ENCODE peak calls at places on chromosomes 6 and 20, in six cellular contexts. One of them, this sample, is unnamed.
A peak's percentile ranks its signal among the peaks of the same experiment; 100 is the strongest.

GRCh38 chr6:53526000-53526399 is 18.9 kb downstream of the GCLC start:
- DNase-seq in transverse colon: no peak
- DNase-seq in SK-N-SH: no peak
- DNase-seq in H1: no peak
- DNase-seq in A549: no peak
- DNase-seq in HepG2: no peak
- DNase-seq in this sample: no peak

GRCh38 chr6:148343028-148343374 is 363 bp downstream of the SASH1 start:
- DNase-seq in A549: no peak
- DNase-seq in H1: no peak
- DNase-seq in transverse colon: no peak
- DNase-seq in SK-N-SH: no peak
- DNase-seq in HepG2: no peak
- DNase-seq in this sample: no peak

GRCh38 chr6:13655700-13656099 is 40.6 kb downstream of the NOL7 start:
- DNase-seq in HepG2: no peak
- DNase-seq in A549: no peak
- DNase-seq in H1: no peak
- DNase-seq in SK-N-SH: no peak
- DNase-seq in transverse colon: no peak
- DNase-seq in this sample: no peak

GRCh38 chr20:47016068-47016664 is 121.5 kb downstream of the EYA2 start:
- DNase-seq in H1: no peak
- DNase-seq in A549: no peak
- DNase-seq in SK-N-SH: no peak
- DNase-seq in HepG2: no peak
- DNase-seq in transverse colon: no peak
- DNase-seq in this sample: no peak

GRCh38 chr6:71258078-71258866 is 30.3 kb upstream of the OGFRL1 start:
- DNase-seq in SK-N-SH: no peak
- DNase-seq in transverse colon: no peak
- DNase-seq in H1: no peak
- DNase-seq in HepG2: no peak
- DNase-seq in A549: no peak
- DNase-seq in this sample: no peak

GRCh38 chr6:160248538-160248937 is 10.1 kb downstream of the SLC22A2 start:
- DNase-seq in A549: peak; percentile 29
- DNase-seq in H1: no peak
- DNase-seq in HepG2: no peak
- DNase-seq in SK-N-SH: no peak
- DNase-seq in transverse colon: no peak
- DNase-seq in this sample: no peak

GRCh38 chr20:3871549-3872265 is 17.5 kb upstream of the PANK2 start:
- DNase-seq in HepG2: peak; percentile 44
- DNase-seq in SK-N-SH: no peak
- DNase-seq in A549: peak; percentile 36
- DNase-seq in H1: no peak
- DNase-seq in transverse colon: no peak
- DNase-seq in this sample: no peak

GRCh38 chr6:84568971-84569370 is 195.4 kb downstream of the TBX18 start:
- DNase-seq in SK-N-SH: no peak
- DNase-seq in H1: no peak
- DNase-seq in A549: no peak
- DNase-seq in HepG2: no peak
- DNase-seq in transverse colon: no peak
- DNase-seq in this sample: no peak

GRCh38 chr20:44033344-44033743 is 118.7 kb downstream of the TOX2 start:
- DNase-seq in transverse colon: no peak
- DNase-seq in SK-N-SH: peak; percentile 38
- DNase-seq in H1: no peak
- DNase-seq in A549: no peak
- DNase-seq in HepG2: no peak
- DNase-seq in this sample: no peak

GRCh38 chr6:33248643-33248931 is 23.1 kb downstream of the VPS52 start:
- DNase-seq in A549: no peak
- DNase-seq in SK-N-SH: no peak
- DNase-seq in transverse colon: no peak
- DNase-seq in HepG2: no peak
- DNase-seq in H1: no peak
- DNase-seq in this sample: no peak

GRCh38 chr6:66965227-66965626 is 1258.2 kb upstream of the EYS start:
- DNase-seq in SK-N-SH: no peak
- DNase-seq in HepG2: no peak
- DNase-seq in transverse colon: no peak
- DNase-seq in A549: no peak
- DNase-seq in H1: no peak
- DNase-seq in this sample: no peak

DNA sequence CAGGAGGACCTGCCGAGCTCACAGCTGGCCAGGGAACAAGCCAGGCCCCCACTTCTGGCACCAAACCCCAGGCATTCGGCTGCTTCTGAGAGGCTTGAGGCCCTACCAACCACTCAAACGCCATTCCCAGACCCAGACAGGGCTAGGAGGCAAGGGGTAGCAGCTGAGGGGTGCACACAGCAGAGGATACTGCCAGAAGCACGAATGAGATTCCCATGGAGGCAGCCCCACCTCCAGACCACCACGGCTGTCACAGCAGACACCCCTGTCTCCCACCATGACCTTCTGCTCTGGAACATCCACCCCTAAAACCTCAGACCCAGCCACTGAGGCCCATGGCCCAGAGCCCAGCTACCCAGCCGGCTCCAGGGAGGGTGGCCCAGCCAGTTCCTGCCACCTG is 36.1 kb downstream of the NTSR1 start:
- DNase-seq in A549: no peak
- DNase-seq in HepG2: no peak
- DNase-seq in H1: no peak
- DNase-seq in SK-N-SH: no peak
- DNase-seq in transverse colon: peak; percentile 8
- DNase-seq in this sample: no peak
- H3K27ac ChIP-seq in A549: no peak overlapping the region
- H3K27ac ChIP-seq in HepG2: no peak overlapping the region
- H3K27ac ChIP-seq in H1: no peak overlapping the region
- H3K27ac ChIP-seq in SK-N-SH: no peak overlapping the region
- H3K27ac ChIP-seq in transverse colon: no peak overlapping the region
- H3K27ac ChIP-seq in this sample: no peak overlapping the region

GRCh38 chr6:94041930-94042724 is 622.8 kb upstream of the EPHA7 start:
- DNase-seq in transverse colon: no peak
- DNase-seq in H1: no peak
- DNase-seq in HepG2: no peak
- DNase-seq in SK-N-SH: no peak
- DNase-seq in A549: no peak
- DNase-seq in this sample: no peak
- TF ChIP-seq EP300 in transverse colon: no peak
- TF ChIP-seq EP300 in H1: no peak
- TF ChIP-seq EP300 in HepG2: no peak
- TF ChIP-seq EP300 in SK-N-SH: no peak
- TF ChIP-seq EP300 in A549: no peak
- TF ChIP-seq EP300 in this sample: no peak

GRCh38 chr6:150919938-150920337 is 54.4 kb downstream of the MTHFD1L start:
- DNase-seq in HepG2: no peak
- DNase-seq in transverse colon: no peak
- DNase-seq in A549: no peak
- DNase-seq in H1: no peak
- DNase-seq in SK-N-SH: no peak
- DNase-seq in this sample: no peak

GRCh38 chr6:150910561-150910960 is 45.1 kb downstream of the MTHFD1L start:
- DNase-seq in transverse colon: no peak
- DNase-seq in SK-N-SH: no peak
- DNase-seq in HepG2: no peak
- DNase-seq in H1: no peak
- DNase-seq in A549: no peak
- DNase-seq in this sample: no peak

GRCh38 chr6:150915156-150915555 is 49.7 kb downstream of the MTHFD1L start:
- DNase-seq in A549: no peak
- DNase-seq in HepG2: no peak
- DNase-seq in SK-N-SH: no peak
- DNase-seq in transverse colon: no peak
- DNase-seq in H1: no peak
- DNase-seq in this sample: no peak

GRCh38 chr6:150914372-150914771 is 48.9 kb downstream of the MTHFD1L start:
- DNase-seq in transverse colon: no peak
- DNase-seq in H1: no peak
- DNase-seq in HepG2: no peak
- DNase-seq in A549: no peak
- DNase-seq in SK-N-SH: no peak
- DNase-seq in this sample: no peak

GRCh38 chr6:150915868-150916267 is 50.4 kb downstream of the MTHFD1L start:
- DNase-seq in HepG2: no peak
- DNase-seq in A549: no peak
- DNase-seq in transverse colon: no peak
- DNase-seq in SK-N-SH: no peak
- DNase-seq in H1: no peak
- DNase-seq in this sample: no peak
- H3K27ac ChIP-seq in HepG2: no peak overlapping the region
- H3K27ac ChIP-seq in A549: no peak overlapping the region
- H3K27ac ChIP-seq in transverse colon: no peak overlapping the region
- H3K27ac ChIP-seq in SK-N-SH: no peak overlapping the region
- H3K27ac ChIP-seq in H1: no peak overlapping the region
- H3K27ac ChIP-seq in this sample: peak overlapping the region; percentile 43

DNA sequence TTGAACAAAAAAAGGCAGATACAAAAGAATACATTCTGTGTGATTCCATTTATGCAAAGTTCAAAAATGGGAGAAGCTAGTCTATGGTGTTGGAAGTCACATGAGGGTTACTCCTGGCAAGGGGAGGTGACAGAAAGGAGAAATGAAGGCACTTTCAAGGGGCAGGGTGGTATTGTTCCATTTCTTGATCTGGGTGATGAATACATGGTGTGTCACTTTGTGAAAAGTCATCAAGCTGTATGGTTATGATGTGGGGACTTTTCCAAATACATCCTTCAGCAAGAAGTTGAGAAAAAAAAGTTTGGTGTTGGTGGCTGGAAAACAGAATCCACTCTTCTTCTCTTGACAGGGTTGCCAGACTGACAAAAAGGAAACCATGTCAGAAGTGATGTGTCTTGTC is 60.6 kb upstream of the MDGA1 start:
- DNase-seq in A549: no peak
- DNase-seq in H1: no peak
- DNase-seq in SK-N-SH: no peak
- DNase-seq in HepG2: no peak
- DNase-seq in transverse colon: no peak
- DNase-seq in this sample: no peak
- TF ChIP-seq EP300 in A549: no peak
- TF ChIP-seq EP300 in H1: no peak
- TF ChIP-seq EP300 in SK-N-SH: no peak
- TF ChIP-seq EP300 in HepG2: no peak
- TF ChIP-seq EP300 in transverse colon: no peak
- TF ChIP-seq EP300 in this sample: no peak

DNA sequence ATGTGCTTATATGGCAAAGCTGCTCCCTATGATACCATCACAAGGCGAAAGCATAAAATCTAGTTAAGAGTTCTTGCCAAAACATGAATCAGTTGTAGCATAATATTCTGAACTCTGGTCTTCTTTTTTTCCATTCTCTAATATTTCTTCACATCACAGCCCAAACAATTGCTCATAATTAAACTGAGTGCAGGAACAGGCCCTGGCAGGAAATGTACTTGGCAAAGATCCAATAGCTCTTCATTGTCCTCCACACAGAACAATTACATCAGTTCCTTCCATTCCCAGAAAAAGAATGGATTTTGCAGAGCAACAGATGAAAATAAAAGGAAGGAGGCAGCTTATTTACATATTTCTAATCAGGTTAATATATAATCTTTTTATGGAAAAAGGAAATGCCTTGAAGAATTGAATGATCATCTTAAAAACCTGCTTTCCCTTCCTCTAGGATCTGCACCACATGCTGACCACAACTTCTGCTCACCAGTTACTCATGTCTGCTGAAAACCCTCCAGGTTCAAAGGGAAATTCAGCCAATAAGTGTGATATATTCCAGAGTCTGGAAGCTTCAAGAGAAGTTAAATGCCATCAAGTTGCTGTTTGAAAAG is 123.3 kb upstream of the COL21A1 start:
- DNase-seq in H1: no peak
- DNase-seq in A549: peak; percentile 4
- DNase-seq in HepG2: peak; percentile 58
- DNase-seq in SK-N-SH: peak; percentile 51
- DNase-seq in transverse colon: peak; percentile 28
- DNase-seq in this sample: no peak
- H3K27ac ChIP-seq in H1: no peak overlapping the region
- H3K27ac ChIP-seq in A549: peak overlapping the region; percentile 62
- H3K27ac ChIP-seq in HepG2: no peak overlapping the region
- H3K27ac ChIP-seq in SK-N-SH: peak overlapping the region; percentile 94
- H3K27ac ChIP-seq in transverse colon: peak overlapping the region; percentile 81
- H3K27ac ChIP-seq in this sample: peak overlapping the region; percentile 52

GRCh38 chr20:14826926-14827325 is 489.5 kb upstream of the FLRT3 start:
- DNase-seq in H1: no peak
- DNase-seq in SK-N-SH: no peak
- DNase-seq in HepG2: no peak
- DNase-seq in A549: no peak
- DNase-seq in transverse colon: no peak
- DNase-seq in this sample: no peak
- TF ChIP-seq EP300 in H1: no peak
- TF ChIP-seq EP300 in SK-N-SH: no peak
- TF ChIP-seq EP300 in HepG2: no peak
- TF ChIP-seq EP300 in A549: no peak
- TF ChIP-seq EP300 in transverse colon: no peak
- TF ChIP-seq EP300 in this sample: no peak

GRCh38 chr6:74879234-74879633 is 326.6 kb downstream of the COL12A1 start:
- DNase-seq in SK-N-SH: no peak
- DNase-seq in H1: no peak
- DNase-seq in transverse colon: no peak
- DNase-seq in HepG2: no peak
- DNase-seq in A549: no peak
- DNase-seq in this sample: no peak
- H3K27ac ChIP-seq in SK-N-SH: no peak overlapping the region
- H3K27ac ChIP-seq in H1: no peak overlapping the region
- H3K27ac ChIP-seq in transverse colon: no peak overlapping the region
- H3K27ac ChIP-seq in HepG2: no peak overlapping the region
- H3K27ac ChIP-seq in A549: no peak overlapping the region
- H3K27ac ChIP-seq in this sample: no peak overlapping the region

GRCh38 chr20:61581825-61582188 is 329.7 kb downstream of the CDH4 start:
- DNase-seq in A549: no peak
- DNase-seq in HepG2: no peak
- DNase-seq in H1: no peak
- DNase-seq in SK-N-SH: no peak
- DNase-seq in transverse colon: no peak
- DNase-seq in this sample: no peak
- TF ChIP-seq EP300 in A549: no peak
- TF ChIP-seq EP300 in HepG2: no peak
- TF ChIP-seq EP300 in H1: no peak
- TF ChIP-seq EP300 in SK-N-SH: no peak
- TF ChIP-seq EP300 in transverse colon: no peak
- TF ChIP-seq EP300 in this sample: no peak

GRCh38 chr6:42778072-42778471 is 3.8 kb upstream of the BICRAL start:
- DNase-seq in transverse colon: no peak
- DNase-seq in HepG2: no peak
- DNase-seq in H1: no peak
- DNase-seq in A549: no peak
- DNase-seq in SK-N-SH: no peak
- DNase-seq in this sample: no peak
- H3K27ac ChIP-seq in transverse colon: peak overlapping the region; percentile 66
- H3K27ac ChIP-seq in HepG2: peak overlapping the region; percentile 25
- H3K27ac ChIP-seq in H1: no peak overlapping the region
- H3K27ac ChIP-seq in A549: no peak overlapping the region
- H3K27ac ChIP-seq in SK-N-SH: peak overlapping the region; percentile 32
- H3K27ac ChIP-seq in this sample: no peak overlapping the region

This sample was measured in tibial nerve.